ENCODE peak calls at places on chromosomes 13 and 19, in ten cellular contexts. B is activated CD4-positive, alpha-beta T cell treated with anti-CD3 and anti-CD28 coated beads for 48 hours; M is activated B cell treated with CpG ODN at 0.5 μM for 24 hours; C is CD4-positive, alpha-beta memory T cell; I is cardiac muscle cell; R is posterior vena cava; Y is NCI-H1417; Z is T-helper 17 cell; S is HCEC 1CT; J is stimulated activated CD8-positive, alpha-beta memory T cell treated with anti-CD3 and anti-CD28 coated beads, Interleukin-15, amount 100 ng/mL, for 4 hours. O is an unnamed sample.

GRCh38 chr19:12784871-12785430 is 6.3 kb upstream of the JUNB start:
- DNase-seq in B (no peak), M (no peak), C (peak; percentile 59), I (no peak), R (peak; percentile 77), Y (no peak), Z (peak; percentile 27), S (no peak), J (no peak), O (peak; percentile 63)

GRCh38 chr13:66992183-66992582 is 238.0 kb downstream of the PCDH9 start:
- DNase-seq in B (no peak), M (no peak), C (no peak), I (peak; percentile 2), R (no peak), Y (no peak), Z (no peak), S (no peak), J (no peak), O (no peak)

GRCh38 chr19:29273000-29273691 is 60.2 kb upstream of the UQCRFS1 start:
- DNase-seq in B (no peak), M (no peak), C (no peak), I (no peak), R (no peak), Y (no peak), Z (no peak), S (no peak), J (no peak), O (no peak)

GRCh38 chr13:39052944-39053343 is 14.7 kb downstream of the NHLRC3 start:
- DNase-seq in B (no peak), M (no peak), C (no peak), I (no peak), R (no peak), Y (no peak), Z (no peak), S (no peak), J (no peak), O (no peak)

GRCh38 chr19:47445937-47446402 is 25.7 kb downstream of the SLC8A2 start:
- DNase-seq in B (peak; percentile 52), M (peak; percentile 46), C (peak; percentile 68), I (peak; percentile 49), R (no peak), Y (peak; percentile 62), Z (peak; percentile 47), S (no peak), J (peak; percentile 55), O (peak; percentile 24)

GRCh38 chr13:73341748-73342147 is 282.9 kb downstream of the KLF5 start:
- DNase-seq in B (peak; percentile 7), M (no peak), C (no peak), I (no peak), R (no peak), Y (no peak), Z (no peak), S (peak; percentile 78), J (no peak), O (no peak)

GRCh38 chr13:24263652-24264051 is 45.7 kb upstream of the C1QTNF9 start:
- DNase-seq in B (no peak), M (no peak), C (no peak), I (no peak), R (no peak), Y (no peak), Z (no peak), S (no peak), J (no peak), O (no peak)

GRCh38 chr13:112892759-112893569 is 76.0 kb upstream of the MCF2L start:
- DNase-seq in B (no peak), M (no peak), C (no peak), I (no peak), R (peak; percentile 76), Y (peak; percentile 80), Z (no peak), S (no peak), J (no peak), O (no peak)

GRCh38 chr19:17091758-17092333 is 16.3 kb downstream of the MYO9B start:
- DNase-seq in B (no peak), M (peak; percentile 46), C (no peak), I (no peak), R (peak; percentile 91), Y (no peak), Z (no peak), S (no peak), J (no peak), O (no peak)

GRCh38 chr19:4744451-4745170 is 21.0 kb upstream of the DPP9 start:
- DNase-seq in B (no peak), M (no peak), C (no peak), I (no peak), R (no peak), Y (no peak), Z (no peak), S (peak; percentile 92), J (no peak), O (no peak)

GRCh38 chr19:7130043-7130442 is 60.5 kb downstream of the ZNF557 start:
- DNase-seq in B (no peak), M (no peak), C (no peak), I (no peak), R (no peak), Y (no peak), Z (no peak), S (no peak), J (no peak), O (no peak)

GRCh38 chr19:2994588-2995131 is 17.3 kb downstream of the TLE6 start:
- DNase-seq in B (no peak), M (no peak), C (no peak), I (no peak), R (no peak), Y (no peak), Z (no peak), S (no peak), J (no peak), O (no peak)

GRCh38 chr13:112968910-112969691 is at the start of gene MCF2L:
- DNase-seq in B (peak; percentile 64), M (peak; percentile 52), C (peak; percentile 77), I (peak; percentile 56), R (peak; percentile 84), Y (peak; percentile 90), Z (peak; percentile 57), S (no peak), J (peak; percentile 52), O (peak; percentile 3)

GRCh38 chr13:40271931-40272775 is 394.3 kb downstream of the FOXO1 start:
- DNase-seq in B (peak; percentile 73), M (no peak), C (no peak), I (no peak), R (peak; percentile 89), Y (no peak), Z (no peak), S (peak; percentile 14), J (peak; percentile 26), O (no peak)

GRCh38 chr13:50015263-50015662 is at the start of gene KCNRG:
- DNase-seq in B (no peak), M (no peak), C (no peak), I (no peak), R (no peak), Y (no peak), Z (no peak), S (no peak), J (no peak), O (no peak)

GRCh38 chr19:20616071-20616470 is 45.3 kb downstream of the ZNF626 start:
- DNase-seq in B (no peak), M (no peak), C (no peak), I (no peak), R (no peak), Y (no peak), Z (no peak), S (no peak), J (no peak), O (no peak)

GRCh38 chr19:29771708-29772415 is 39.9 kb upstream of the CCNE1 start:
- DNase-seq in B (peak; percentile 51), M (no peak), C (peak; percentile 13), I (peak; percentile 77), R (no peak), Y (peak; percentile 45), Z (no peak), S (peak; percentile 23), J (no peak), O (peak; percentile 49)

GRCh38 chr13:99380921-99381645 is 73.9 kb upstream of the GPR183 start:
- DNase-seq in B (peak; percentile 81), M (no peak), C (peak; percentile 58), I (no peak), R (peak; percentile 77), Y (no peak), Z (no peak), S (no peak), J (no peak), O (peak; percentile 92)

GRCh38 chr19:54137913-54138776 is 583 bp downstream of the CNOT3 start:
- DNase-seq in B (peak; percentile 52), M (no peak), C (no peak), I (peak; percentile 37), R (no peak), Y (peak; percentile 44), Z (peak; percentile 42), S (no peak), J (no peak), O (peak; percentile 55)

GRCh38 chr13:23380534-23380933 is 53.0 kb downstream of the SACS start:
- DNase-seq in B (no peak), M (no peak), C (no peak), I (no peak), R (no peak), Y (no peak), Z (no peak), S (peak; percentile 79), J (no peak), O (no peak)

GRCh38 chr19:35027851-35028599 is 2.2 kb upstream of the SCN1B start:
- DNase-seq in B (no peak), M (no peak), C (no peak), I (no peak), R (no peak), Y (no peak), Z (no peak), S (no peak), J (no peak), O (no peak)

GRCh38 chr13:48155850-48156249 is 60.9 kb upstream of the MED4 start:
- DNase-seq in B (no peak), M (no peak), C (peak; percentile 83), I (no peak), R (no peak), Y (no peak), Z (peak; percentile 9), S (peak; percentile 75), J (no peak), O (peak; percentile 42)

GRCh38 chr19:52992109-52993004 is 21.4 kb upstream of the ERVV-1 start:
- DNase-seq in B (peak; percentile 3), M (no peak), C (no peak), I (peak; percentile 13), R (no peak), Y (no peak), Z (no peak), S (no peak), J (no peak), O (no peak)

GRCh38 chr13:75794663-75795062 is 158.5 kb downstream of the LMO7 start:
- DNase-seq in B (no peak), M (no peak), C (no peak), I (no peak), R (no peak), Y (no peak), Z (no peak), S (no peak), J (no peak), O (no peak)

GRCh38 chr13:109593230-109593629 is 193.2 kb downstream of the IRS2 start:
- DNase-seq in B (no peak), M (no peak), C (no peak), I (no peak), R (no peak), Y (no peak), Z (no peak), S (no peak), J (no peak), O (no peak)

GRCh38 chr13:33249066-33249465 is 36.5 kb downstream of the STARD13 start:
- DNase-seq in B (no peak), M (no peak), C (no peak), I (no peak), R (no peak), Y (no peak), Z (no peak), S (peak; percentile 83), J (no peak), O (no peak)

GRCh38 chr13:31001647-31002046 is 69.2 kb downstream of the TEX26 start:
- DNase-seq in B (no peak), M (no peak), C (no peak), I (peak; percentile 6), R (no peak), Y (no peak), Z (no peak), S (no peak), J (no peak), O (no peak)

GRCh38 chr19:12954150-12954962 is 2.7 kb downstream of the GADD45GIP1 start:
- DNase-seq in B (no peak), M (no peak), C (no peak), I (no peak), R (peak; percentile 73), Y (no peak), Z (no peak), S (no peak), J (no peak), O (no peak)

O was measured in GM12865.